ENCODE peak calls at places on chromosomes 6 and 20, in six cellular contexts. H, W, L, V, N and K are unnamed samples.

GRCh38 chr6:143969077-143969476 is 39.0 kb downstream of the PLAGL1 start:
- DNase-seq in H (no peak), W (no peak), L (no peak), V (no peak), N (no peak), K (no peak)

GRCh38 chr6:167747645-167748044 is 79.1 kb upstream of the AFDN start:
- DNase-seq in H (no peak), W (no peak), L (no peak), V (no peak), N (no peak), K (no peak)

GRCh38 chr6:69580696-69581095 is 216.1 kb downstream of the LMBRD1 start:
- DNase-seq in H (no peak), W (no peak), L (no peak), V (no peak), N (no peak), K (no peak)

GRCh38 chr20:52859156-52859887 is 112.8 kb upstream of the TSHZ2 start:
- DNase-seq in H (peak), W (no peak), L (no peak), V (no peak), N (no peak), K (peak)

GRCh38 chr6:41638801-41639555 is 710 bp downstream of the MDFI start:
- DNase-seq in H (peak), W (peak), L (peak), V (no peak), N (no peak), K (no peak)

GRCh38 chr20:15654208-15654649 is 919.0 kb downstream of the KIF16B start:
- DNase-seq in H (peak), W (peak), L (peak), V (peak), N (no peak), K (peak)

GRCh38 chr20:46300281-46300680 is 8.0 kb downstream of the CDH22 start:
- DNase-seq in H (no peak), W (no peak), L (no peak), V (no peak), N (no peak), K (no peak)

GRCh38 chr20:48378976-48379670 is 448.7 kb downstream of the PREX1 start:
- DNase-seq in H (no peak), W (no peak), L (no peak), V (no peak), N (no peak), K (no peak)

GRCh38 chr20:20743511-20744169 is 31.2 kb upstream of the RALGAPA2 start:
- DNase-seq in H (peak), W (no peak), L (peak), V (no peak), N (no peak), K (no peak)

GRCh38 chr6:123838612-123839279 is 35.1 kb downstream of the NKAIN2 start:
- DNase-seq in H (no peak), W (no peak), L (no peak), V (no peak), N (no peak), K (no peak)

GRCh38 chr20:49888341-49889244 is 26.7 kb downstream of the SPATA2 start:
- DNase-seq in H (peak), W (peak), L (peak), V (peak), N (no peak), K (peak)

GRCh38 chr6:157047328-157047727 is 270.1 kb downstream of the ARID1B start:
- DNase-seq in H (no peak), W (no peak), L (no peak), V (no peak), N (no peak), K (no peak)

GRCh38 chr6:118708055-118708454 is 56.7 kb upstream of the CEP85L start:
- DNase-seq in H (peak), W (no peak), L (no peak), V (no peak), N (no peak), K (peak)

GRCh38 chr20:10216146-10216741 is 2.4 kb upstream of the SNAP25 start:
- DNase-seq in H (peak), W (no peak), L (no peak), V (no peak), N (no peak), K (no peak)

GRCh38 chr6:71326611-71327010 is 38.0 kb downstream of the OGFRL1 start:
- DNase-seq in H (no peak), W (no peak), L (no peak), V (no peak), N (no peak), K (no peak)

GRCh38 chr6:20876016-20876415 is 341.8 kb downstream of the CDKAL1 start:
- DNase-seq in H (peak), W (no peak), L (no peak), V (peak), N (no peak), K (no peak)

GRCh38 chr6:158554611-158555361 is 5.1 kb upstream of the TMEM181 start:
- DNase-seq in H (no peak), W (no peak), L (no peak), V (no peak), N (no peak), K (no peak)

GRCh38 chr6:81166770-81167169 is 585.7 kb downstream of the TENT5A start:
- DNase-seq in H (peak), W (no peak), L (peak), V (peak), N (no peak), K (peak)

GRCh38 chr6:152746172-152746553 is 4.4 kb upstream of the VIP start:
- DNase-seq in H (peak), W (no peak), L (no peak), V (peak), N (no peak), K (peak)

GRCh38 chr6:147448212-147448611 is 60.3 kb upstream of the SAMD5 start:
- DNase-seq in H (no peak), W (peak), L (no peak), V (no peak), N (no peak), K (peak)

GRCh38 chr6:116933488-116933887 is 56.4 kb downstream of the RFX6 start:
- DNase-seq in H (no peak), W (no peak), L (no peak), V (no peak), N (no peak), K (no peak)

GRCh38 chr6:138724015-138724414 is 49.6 kb upstream of the CCDC28A start:
- DNase-seq in H (peak), W (no peak), L (peak), V (no peak), N (no peak), K (no peak)

GRCh38 chr20:61668771-61669503 is 396.7 kb downstream of the TAF4 start:
- DNase-seq in H (no peak), W (no peak), L (no peak), V (no peak), N (peak), K (no peak)
- TF ChIP-seq CTCF in H (no peak), W (no peak), L (no peak), V (no peak), N (no peak), K (no peak)

DNA sequence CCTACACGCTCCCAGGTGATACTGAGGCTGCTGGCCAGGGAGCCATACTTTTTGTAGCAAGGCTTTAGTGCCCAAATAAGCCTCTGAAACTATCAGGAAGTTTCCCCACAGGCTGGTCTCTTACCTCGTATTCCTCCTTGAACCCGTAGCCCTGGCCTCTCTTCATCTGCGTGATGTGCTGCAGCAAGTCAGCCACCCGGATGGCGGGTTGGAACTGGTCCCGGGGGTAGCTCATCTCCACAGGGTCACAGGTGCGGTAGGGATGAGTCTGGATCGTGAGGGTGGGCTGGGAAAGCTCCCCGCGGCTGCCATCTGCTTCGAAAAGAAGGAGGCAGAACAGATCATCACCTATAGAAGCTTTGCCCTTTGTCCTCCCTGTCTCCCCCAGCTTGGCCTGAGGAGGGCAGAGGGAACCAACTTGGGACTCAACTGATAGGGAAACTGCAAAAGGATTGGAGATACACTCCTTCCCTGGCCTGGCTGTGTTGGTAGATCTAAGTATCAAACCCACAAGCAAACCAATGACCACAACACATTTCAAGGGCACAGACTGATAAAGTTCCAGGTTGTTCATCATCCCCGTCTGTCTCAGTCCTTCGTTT is 543.2 kb upstream of the CHD6 start:
- DNase-seq in H (no peak), W (no peak), L (no peak), V (no peak), N (no peak), K (no peak)
- TF ChIP-seq CTCF in H (no peak), W (no peak), L (no peak), V (no peak), N (no peak), K (no peak)

DNA sequence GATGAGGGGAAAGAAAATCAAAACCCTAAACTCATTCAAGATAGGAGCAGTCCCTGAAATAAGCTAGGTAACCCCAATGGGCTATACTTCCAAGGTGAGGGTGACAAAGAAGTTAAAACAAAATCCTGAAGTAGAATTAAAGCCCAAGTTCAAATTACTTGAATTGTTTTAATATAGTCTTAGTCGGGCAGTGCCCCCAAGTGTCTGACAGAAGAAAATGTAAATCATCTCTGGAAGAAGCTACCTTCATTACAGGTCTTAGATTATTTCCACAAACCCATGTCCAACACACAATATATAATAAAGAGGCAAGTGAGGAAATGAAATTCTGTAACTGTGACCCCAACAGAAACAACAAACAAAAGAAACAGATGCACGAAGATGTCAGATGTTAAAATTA is 36.8 kb upstream of the L3MBTL3 start:
- DNase-seq in H (peak), W (no peak), L (no peak), V (peak), N (no peak), K (peak)
- TF ChIP-seq CTCF in H (peak), W (no peak), L (no peak), V (peak), N (no peak), K (peak)

DNA sequence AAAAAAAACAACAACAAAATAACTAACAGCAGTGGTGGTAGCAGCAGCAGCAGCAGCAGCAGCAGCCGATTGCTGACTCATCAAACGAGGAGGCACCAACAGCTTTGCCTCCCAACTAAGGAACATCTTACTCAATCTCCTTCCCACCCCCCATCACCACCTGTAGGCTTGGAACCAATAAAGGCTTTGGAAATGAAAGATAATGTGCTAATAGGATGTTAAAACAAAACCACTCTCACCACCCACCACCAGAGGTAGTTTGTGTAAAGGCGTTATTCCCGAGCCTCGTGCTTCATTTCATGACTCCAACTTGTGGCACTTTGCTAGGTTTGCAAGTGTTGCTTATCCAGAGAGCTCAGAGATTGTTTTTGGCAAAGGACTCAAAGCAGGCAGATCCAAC is 346.5 kb downstream of the CD83 start:
- DNase-seq in H (peak), W (no peak), L (no peak), V (no peak), N (no peak), K (peak)
- TF ChIP-seq CTCF in H (peak), W (no peak), L (no peak), V (no peak), N (no peak), K (no peak)